ENCODE peak calls at places on chromosomes 13 and 19, in nine cellular contexts. B is GM03348; O is activated T-cell treated with anti-CD3 and anti-CD28 coated beads, Interleukin-2, amount 50 U/mL, for 72 hours; N is CD8-positive, alpha-beta T cell; X is stimulated activated CD4-positive, alpha-beta T cell treated with anti-CD3 and anti-CD28 coated beads, Interleukin-1b, Interleukin-23, amount 100 ng/mL, for 24 hours; P is RCC 7860; T is pulmonary artery endothelial cell; U is fibroblast of gingiva; E is left cardiac atrium. R is an unnamed sample.

GRCh38 chr13:39603424-39603947 is 493 bp upstream of the LHFPL6 start:
- DNase-seq in B (peak), O (no peak), N (no peak), X (peak), P (no peak), T (no peak), U (no peak), E (peak), R (no peak)

GRCh38 chr13:110166598-110166997 is 140.4 kb downstream of the COL4A1 start:
- DNase-seq in B (no peak), O (no peak), N (no peak), X (no peak), P (no peak), T (no peak), U (no peak), E (no peak), R (no peak)

GRCh38 chr13:21573920-21574712 is 29.9 kb downstream of the MICU2 start:
- DNase-seq in B (no peak), O (no peak), N (no peak), X (no peak), P (no peak), T (no peak), U (no peak), E (no peak), R (no peak)

GRCh38 chr19:29964171-29964570 is 22.1 kb downstream of the URI1 start:
- DNase-seq in B (no peak), O (no peak), N (no peak), X (no peak), P (no peak), T (no peak), U (peak), E (no peak), R (no peak)

GRCh38 chr13:36131215-36131930 is at the start of gene DCLK1:
- DNase-seq in B (peak), O (no peak), N (no peak), X (no peak), P (peak), T (no peak), U (peak), E (peak), R (no peak)

GRCh38 chr13:30796132-30796832 is 60.9 kb downstream of the ALOX5AP start:
- DNase-seq in B (peak), O (no peak), N (no peak), X (no peak), P (peak), T (no peak), U (peak), E (no peak), R (peak)

GRCh38 chr13:77492982-77493381 is 42.5 kb upstream of the SCEL start:
- DNase-seq in B (peak), O (no peak), N (no peak), X (no peak), P (no peak), T (peak), U (no peak), E (no peak), R (no peak)

GRCh38 chr13:27942972-27943371 is 23.2 kb downstream of the PDX1 start:
- DNase-seq in B (no peak), O (no peak), N (no peak), X (no peak), P (no peak), T (no peak), U (no peak), E (no peak), R (no peak)

GRCh38 chr19:2426661-2427322 is 594 bp downstream of the TIMM13 start:
- DNase-seq in B (peak), O (peak), N (no peak), X (peak), P (peak), T (no peak), U (peak), E (peak), R (peak)

GRCh38 chr13:51453308-51453958 is 597 bp upstream of the INTS6 start:
- DNase-seq in B (peak), O (peak), N (peak), X (peak), P (no peak), T (no peak), U (no peak), E (peak), R (peak)

GRCh38 chr13:113941571-113942191 is 32.2 kb downstream of the C13orf46 start:
- DNase-seq in B (no peak), O (no peak), N (no peak), X (no peak), P (peak), T (no peak), U (no peak), E (no peak), R (no peak)

GRCh38 chr13:32125746-32126145 is 94.2 kb downstream of the FRY start:
- DNase-seq in B (peak), O (no peak), N (no peak), X (no peak), P (no peak), T (no peak), U (no peak), E (no peak), R (no peak)

GRCh38 chr13:97121894-97122293 is 100.2 kb upstream of the MBNL2 start:
- DNase-seq in B (no peak), O (no peak), N (no peak), X (no peak), P (no peak), T (no peak), U (no peak), E (no peak), R (no peak)

GRCh38 chr13:107208889-107209288 is 641.0 kb upstream of the ARGLU1 start:
- DNase-seq in B (no peak), O (no peak), N (no peak), X (no peak), P (no peak), T (no peak), U (no peak), E (no peak), R (no peak)

GRCh38 chr13:80386001-80386400 is 45.1 kb upstream of the SPRY2 start:
- DNase-seq in B (no peak), O (no peak), N (no peak), X (no peak), P (no peak), T (no peak), U (no peak), E (no peak), R (no peak)

GRCh38 chr19:33093420-33094210 is 12.6 kb downstream of the GPATCH1 start:
- DNase-seq in B (no peak), O (no peak), N (no peak), X (no peak), P (no peak), T (no peak), U (no peak), E (no peak), R (no peak)

GRCh38 chr19:7618366-7618765 is 11.0 kb downstream of the XAB2 start:
- DNase-seq in B (no peak), O (no peak), N (no peak), X (no peak), P (no peak), T (no peak), U (no peak), E (no peak), R (no peak)

GRCh38 chr19:36638862-36639510 is 27.7 kb downstream of the ZNF461 start:
- DNase-seq in B (no peak), O (no peak), N (no peak), X (no peak), P (no peak), T (no peak), U (no peak), E (no peak), R (no peak)

GRCh38 chr13:20125129-20125782 is 35.6 kb downstream of the GJA3 start:
- DNase-seq in B (peak), O (no peak), N (no peak), X (no peak), P (no peak), T (no peak), U (peak), E (no peak), R (no peak)

GRCh38 chr13:114110091-114110829 is 22.2 kb downstream of the RASA3 start:
- DNase-seq in B (no peak), O (peak), N (peak), X (peak), P (no peak), T (peak), U (peak), E (peak), R (peak)

GRCh38 chr19:42285546-42285945 is 16.4 kb upstream of the PRR19 start:
- DNase-seq in B (no peak), O (no peak), N (no peak), X (no peak), P (no peak), T (no peak), U (no peak), E (no peak), R (no peak)

GRCh38 chr13:41613984-41614581 is 156.7 kb downstream of the RGCC start:
- DNase-seq in B (peak), O (no peak), N (no peak), X (no peak), P (no peak), T (peak), U (peak), E (peak), R (no peak)

GRCh38 chr19:2260341-2260751 is 4.1 kb upstream of the JSRP1 start:
- DNase-seq in B (no peak), O (no peak), N (no peak), X (no peak), P (no peak), T (no peak), U (peak), E (no peak), R (no peak)

GRCh38 chr13:40069173-40070044 is 413.9 kb downstream of the COG6 start:
- DNase-seq in B (peak), O (peak), N (peak), X (peak), P (peak), T (peak), U (peak), E (peak), R (peak)

GRCh38 chr13:39410089-39410901 is 192.7 kb downstream of the LHFPL6 start:
- DNase-seq in B (peak), O (no peak), N (no peak), X (no peak), P (no peak), T (peak), U (peak), E (no peak), R (no peak)

GRCh38 chr19:10617409-10618121 is 7.8 kb upstream of the SLC44A2 start:
- DNase-seq in B (peak), O (no peak), N (no peak), X (no peak), P (no peak), T (no peak), U (peak), E (no peak), R (no peak)

GRCh38 chr19:30419581-30420180 is 47.5 kb downstream of the ZNF536 start:
- DNase-seq in B (peak), O (no peak), N (no peak), X (no peak), P (no peak), T (no peak), U (no peak), E (no peak), R (no peak)

GRCh38 chr19:31121501-31121900 is 227.7 kb downstream of the TSHZ3 start:
- DNase-seq in B (no peak), O (no peak), N (no peak), X (no peak), P (no peak), T (no peak), U (no peak), E (no peak), R (no peak)

GRCh38 chr13:40537146-40537895 is 129.1 kb downstream of the FOXO1 start:
- DNase-seq in B (no peak), O (no peak), N (no peak), X (no peak), P (no peak), T (no peak), U (no peak), E (no peak), R (no peak)

GRCh38 chr19:33396701-33397535 is 23.4 kb downstream of the CEBPG start:
- DNase-seq in B (no peak), O (no peak), N (no peak), X (no peak), P (no peak), T (no peak), U (no peak), E (peak), R (no peak)

GRCh38 chr19:9139609-9140158 is 513 bp upstream of the ZNF317 start:
- DNase-seq in B (no peak), O (no peak), N (no peak), X (no peak), P (no peak), T (no peak), U (no peak), E (no peak), R (no peak)